ENCODE peak calls at places on chromosomes 1 and 21, in four cellular contexts. B is osteocyte, U is epithelial cell of esophagus, D is thoracic aorta. V is an unnamed sample.

GRCh38 chr1:52237430-52237829 is 95.5 kb downstream of the ZFYVE9 start:
- DNase-seq in B (no peak), U (peak; percentile 66), D (no peak), V (peak; percentile 34)

GRCh38 chr1:94998128-94998527 is 71.2 kb upstream of the CNN3 start:
- DNase-seq in U (no peak), B (no peak), D (no peak), V (no peak)

GRCh38 chr1:15073799-15074308 is 79.7 kb upstream of the TMEM51 start:
- DNase-seq in B (no peak), U (no peak), D (no peak), V (no peak)

GRCh38 chr1:172980456-172980855 is 70.3 kb downstream of the TNFSF18 start:
- DNase-seq in B (no peak), U (peak; percentile 63), D (no peak), V (peak; percentile 54)

GRCh38 chr1:37113285-37113684 is 79.0 kb upstream of the GRIK3 start:
- DNase-seq in U (no peak), D (no peak), B (no peak), V (no peak)

GRCh38 chr1:52127181-52128175 is 14.4 kb upstream of the ZFYVE9 start:
- DNase-seq in B (peak; percentile 62), U (peak; percentile 93), D (no peak), V (peak; percentile 80)

GRCh38 chr1:29393451-29393826 is 157.1 kb downstream of the PTPRU start:
- DNase-seq in U (no peak), D (no peak), B (peak; percentile 51), V (no peak)

GRCh38 chr1:234188454-234188792 is 184.8 kb upstream of the COA6 start:
- DNase-seq in B (no peak), D (no peak), U (peak; percentile 94), V (peak; percentile 59)

GRCh38 chr1:1421147-1421906 is at the start of gene ANKRD65:
- DNase-seq in U (peak; percentile 72), D (no peak), B (no peak), V (peak; percentile 54)

GRCh38 chr1:222018051-222018450 is 276.2 kb upstream of the DUSP10 start:
- DNase-seq in U (no peak), B (no peak), D (no peak), V (no peak)

GRCh38 chr1:241810769-241811402 is 37.1 kb upstream of the EXO1 start:
- DNase-seq in D (no peak), B (no peak), U (no peak), V (no peak)

GRCh38 chr1:37692834-37693175 is 489 bp downstream of the CDCA8 start:
- DNase-seq in B (no peak), U (no peak), D (no peak), V (no peak)

GRCh38 chr1:56222914-56223540 is 356.3 kb downstream of the PLPP3 start:
- DNase-seq in D (no peak), B (no peak), U (no peak), V (no peak)

GRCh38 chr1:209614151-209614420 is 30.6 kb downstream of the CAMK1G start:
- DNase-seq in B (no peak), U (no peak), D (no peak), V (no peak)

GRCh38 chr1:12166834-12167492 is at the start of gene TNFRSF1B:
- DNase-seq in U (no peak), D (no peak), B (no peak), V (no peak)

GRCh38 chr1:66931548-66932124 is 6.8 kb downstream of the MIER1 start:
- DNase-seq in B (no peak), D (no peak), U (no peak), V (peak; percentile 30)

DNA sequence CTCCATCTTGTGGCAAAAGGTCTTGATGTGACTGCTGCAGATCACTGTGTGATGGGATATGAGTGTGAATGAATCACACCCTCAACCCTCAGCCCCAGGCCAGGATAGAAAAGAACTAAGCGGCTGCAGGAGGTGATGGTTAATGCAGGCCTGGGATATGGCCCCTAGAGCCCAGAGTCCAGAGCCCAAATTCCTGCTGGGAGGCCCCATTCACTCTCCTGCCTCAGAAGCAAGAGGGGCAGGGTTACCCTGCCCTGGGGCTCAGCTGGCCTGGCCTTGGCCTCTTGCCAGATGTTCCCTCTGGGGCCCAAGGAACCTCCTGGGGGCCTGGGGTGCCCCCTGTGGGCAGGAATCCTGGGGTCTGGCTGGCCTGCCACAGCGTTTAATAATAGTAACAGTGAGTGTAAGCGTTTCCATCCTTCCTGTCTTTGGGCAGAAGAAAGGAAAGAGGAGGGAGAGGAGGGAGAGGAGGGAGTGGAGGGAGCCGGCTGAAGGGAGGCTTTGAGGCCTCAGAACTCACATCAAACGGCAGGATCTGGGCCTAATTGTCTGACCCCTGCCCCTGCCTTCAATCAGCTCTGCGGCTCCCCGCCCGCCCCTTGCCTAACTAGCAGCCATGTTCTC is 26.2 kb downstream of the DMAP1 start:
- DNase-seq in U (peak; percentile 49), D (no peak), B (no peak), V (no peak)
- TF ChIP-seq CTCF in U (no peak), D (peak; percentile 22), B (peak; percentile 47), V (no peak)

GRCh38 chr1:224503161-224504118 is 68.8 kb upstream of the WDR26 start:
- DNase-seq in D (peak; percentile 78), B (peak; percentile 95), U (peak; percentile 98), V (peak; percentile 100)
- TF ChIP-seq CTCF in D (no peak), B (peak; percentile 25), U (peak; percentile 15), V (peak; percentile 10)

DNA sequence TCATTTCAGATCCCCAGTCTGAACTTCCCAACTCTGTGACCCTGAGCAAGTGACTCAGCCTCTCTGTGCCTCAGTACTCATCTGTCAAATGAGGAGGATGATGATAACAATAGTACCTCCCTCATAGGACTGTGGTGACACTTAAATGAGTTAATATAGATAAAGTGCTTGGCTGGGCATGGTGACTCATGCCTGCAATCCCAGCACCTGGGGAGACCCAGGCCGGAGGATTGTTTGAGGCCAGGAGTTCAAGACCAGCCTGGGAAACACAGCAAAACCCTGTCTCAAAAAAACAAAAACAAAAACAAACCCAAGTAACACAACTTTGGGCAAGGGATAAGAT is 4.8 kb upstream of the ECE1 start:
- DNase-seq in D (no peak), U (peak; percentile 30), B (no peak), V (peak; percentile 10)
- TF ChIP-seq CTCF in D (no peak), U (no peak), B (no peak), V (no peak)

GRCh38 chr1:7186382-7187120 is 401.3 kb downstream of the CAMTA1 start:
- DNase-seq in D (no peak), U (no peak), B (no peak), V (no peak)
- TF ChIP-seq CTCF in D (no peak), U (peak; percentile 17), B (no peak), V (no peak)

DNA sequence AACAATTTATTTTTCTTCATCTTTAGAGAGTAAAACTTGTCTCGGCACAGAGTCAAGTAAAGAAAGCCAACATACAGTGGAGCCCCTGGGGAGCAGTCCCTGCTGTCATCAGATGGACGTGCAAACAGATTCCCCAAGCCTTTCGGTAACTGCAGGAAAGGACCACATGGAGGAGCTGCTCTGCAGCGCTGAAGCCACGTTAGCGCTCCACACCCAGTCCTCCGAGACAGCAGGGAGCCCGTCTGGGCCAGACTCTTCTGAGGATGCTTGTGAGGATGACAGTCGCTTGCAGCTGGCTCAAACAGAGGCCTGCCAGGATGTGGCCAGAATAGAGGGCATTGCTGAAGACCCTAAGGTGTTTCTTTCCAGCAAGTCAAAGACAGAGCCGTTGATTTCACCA is 77.1 kb upstream of the SCCPDH start:
- DNase-seq in U (peak; percentile 31), D (no peak), B (no peak), V (no peak)
- TF ChIP-seq CTCF in U (peak; percentile 53), D (no peak), B (peak; percentile 75), V (no peak)

GRCh38 chr21:36716836-36717235 is 17.9 kb downstream of the SIM2 start:
- DNase-seq in D (no peak), U (no peak), B (no peak), V (no peak)

GRCh38 chr21:36719614-36720013 is 20.7 kb downstream of the SIM2 start:
- DNase-seq in B (no peak), D (no peak), U (no peak), V (no peak)

GRCh38 chr21:36716387-36716786 is 17.5 kb downstream of the SIM2 start:
- DNase-seq in D (no peak), B (no peak), U (no peak), V (no peak)

GRCh38 chr21:36717901-36718465 is 19.1 kb downstream of the SIM2 start:
- DNase-seq in U (no peak), B (no peak), D (no peak), V (no peak)

GRCh38 chr21:36718951-36719501 is 20.1 kb downstream of the SIM2 start:
- DNase-seq in U (peak; percentile 66), B (no peak), D (no peak), V (peak; percentile 89)
- TF ChIP-seq CTCF in U (no peak), B (no peak), D (no peak), V (no peak)

DNA sequence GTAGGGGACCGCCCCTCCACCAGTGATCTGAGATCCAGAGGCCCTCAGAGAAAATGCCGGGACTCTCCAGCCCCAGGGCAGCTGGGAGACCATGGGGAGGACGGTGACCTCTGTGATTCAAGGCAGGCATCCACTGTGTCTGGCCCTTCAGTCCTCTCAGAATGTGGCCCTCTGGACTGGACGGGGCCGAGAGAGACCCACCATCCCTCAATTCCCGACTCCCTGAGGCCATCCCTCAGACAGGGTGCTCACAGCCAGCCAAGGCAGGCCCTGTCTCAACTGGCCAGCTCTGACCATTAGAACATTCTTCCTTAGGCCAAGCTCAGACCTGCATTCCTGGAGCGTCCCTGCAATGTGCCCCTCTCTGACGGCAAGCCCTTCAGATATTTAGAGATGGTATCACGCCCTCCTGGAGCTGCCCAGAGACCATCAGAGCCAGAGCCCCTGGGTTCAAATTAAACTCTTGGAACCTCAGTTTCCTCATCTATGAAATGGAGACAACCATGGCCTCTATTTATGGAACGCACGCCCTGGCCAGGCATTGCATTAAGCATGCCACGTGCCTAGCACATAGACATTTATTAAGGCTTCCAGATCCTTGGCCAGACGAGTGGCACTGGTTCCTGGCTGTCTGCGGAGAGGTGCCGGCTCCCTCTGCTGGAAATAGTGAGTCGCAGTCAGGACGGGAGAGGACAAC is 9.6 kb upstream of the EPS8L3 start:
- DNase-seq in D (peak; percentile 57), B (peak; percentile 93), U (peak; percentile 89), V (peak; percentile 90)
- TF ChIP-seq CTCF in D (peak; percentile 84), B (peak; percentile 93), U (peak; percentile 95), V (peak; percentile 85)

GRCh38 chr1:186330758-186331157 is 44.3 kb downstream of the TPR start:
- DNase-seq in U (no peak), B (no peak), D (no peak), V (no peak)
- TF ChIP-seq CTCF in U (peak; percentile 44), B (peak; percentile 39), D (no peak), V (peak; percentile 39)